ENCODE peak calls at places on chromosomes 16 and 17, in six cellular contexts. K is BE2C, I is A549, Y is astrocyte of the spinal cord, Q is AG09309, W is PC-9. P is an unnamed sample.

GRCh38 chr17:64005734-64006167 is 7.6 kb downstream of the PRR29 start:
- DNase-seq in K (peak), I (peak), Y (no peak), Q (no peak), W (peak), P (no peak)

GRCh38 chr17:78144146-78144719 is 2.0 kb upstream of the C17orf99 start:
- DNase-seq in K (peak), I (no peak), Y (peak), Q (peak), W (peak), P (peak)

GRCh38 chr16:70604407-70605283 is 41.7 kb upstream of the IL34 start:
- DNase-seq in K (no peak), I (no peak), Y (no peak), Q (no peak), W (no peak), P (no peak)

GRCh38 chr16:23640669-23640958 is 496 bp downstream of the PALB2 start:
- DNase-seq in K (no peak), I (peak), Y (no peak), Q (no peak), W (no peak), P (no peak)

GRCh38 chr17:65593870-65594584 is 32.6 kb upstream of the AXIN2 start:
- DNase-seq in K (no peak), I (no peak), Y (peak), Q (no peak), W (no peak), P (peak)

GRCh38 chr17:17387461-17388362 is 84.5 kb downstream of the NT5M start:
- DNase-seq in K (peak), I (peak), Y (no peak), Q (no peak), W (peak), P (no peak)

GRCh38 chr16:85995591-85996461 is 96.9 kb downstream of the IRF8 start:
- DNase-seq in K (no peak), I (no peak), Y (no peak), Q (no peak), W (no peak), P (no peak)

GRCh38 chr17:12900474-12900873 is 111.2 kb downstream of the ARHGAP44 start:
- DNase-seq in K (no peak), I (no peak), Y (no peak), Q (no peak), W (no peak), P (no peak)

GRCh38 chr16:85752511-85753420 is 1.9 kb upstream of the C16orf74 start:
- DNase-seq in K (peak), I (no peak), Y (no peak), Q (no peak), W (no peak), P (peak)

GRCh38 chr17:67504182-67504581 is 127.1 kb downstream of the PITPNC1 start:
- DNase-seq in K (no peak), I (no peak), Y (no peak), Q (no peak), W (no peak), P (no peak)

GRCh38 chr17:77213778-77214132 is 73.0 kb downstream of the SEC14L1 start:
- DNase-seq in K (no peak), I (no peak), Y (no peak), Q (no peak), W (no peak), P (no peak)

GRCh38 chr17:75289832-75290337 is 652 bp upstream of the SLC25A19 start:
- DNase-seq in K (peak), I (no peak), Y (peak), Q (no peak), W (no peak), P (peak)

GRCh38 chr16:15611610-15612009 is 31.3 kb downstream of the MARF1 start:
- DNase-seq in K (no peak), I (no peak), Y (no peak), Q (peak), W (no peak), P (peak)

GRCh38 chr17:40560592-40561293 is 4.5 kb downstream of the CCR7 start:
- DNase-seq in K (no peak), I (no peak), Y (peak), Q (no peak), W (no peak), P (peak)

GRCh38 chr16:54722210-54722676 is 208.4 kb upstream of the IRX5 start:
- DNase-seq in K (no peak), I (no peak), Y (no peak), Q (no peak), W (no peak), P (no peak)

GRCh38 chr17:48597492-48597774 is 3.9 kb upstream of the HOXB5 start:
- DNase-seq in K (no peak), I (no peak), Y (no peak), Q (no peak), W (no peak), P (no peak)
- H3K4me3 ChIP-seq in K (no peak), I (no peak), Y (peak), Q (no peak), W (no peak), P (peak)

GRCh38 chr17:57442401-57442823 is 186.1 kb downstream of the MSI2 start:
- DNase-seq in K (no peak), I (no peak), Y (peak), Q (no peak), W (no peak), P (peak)
- H3K4me3 ChIP-seq in K (no peak), I (no peak), Y (no peak), Q (no peak), W (no peak), P (no peak)

DNA sequence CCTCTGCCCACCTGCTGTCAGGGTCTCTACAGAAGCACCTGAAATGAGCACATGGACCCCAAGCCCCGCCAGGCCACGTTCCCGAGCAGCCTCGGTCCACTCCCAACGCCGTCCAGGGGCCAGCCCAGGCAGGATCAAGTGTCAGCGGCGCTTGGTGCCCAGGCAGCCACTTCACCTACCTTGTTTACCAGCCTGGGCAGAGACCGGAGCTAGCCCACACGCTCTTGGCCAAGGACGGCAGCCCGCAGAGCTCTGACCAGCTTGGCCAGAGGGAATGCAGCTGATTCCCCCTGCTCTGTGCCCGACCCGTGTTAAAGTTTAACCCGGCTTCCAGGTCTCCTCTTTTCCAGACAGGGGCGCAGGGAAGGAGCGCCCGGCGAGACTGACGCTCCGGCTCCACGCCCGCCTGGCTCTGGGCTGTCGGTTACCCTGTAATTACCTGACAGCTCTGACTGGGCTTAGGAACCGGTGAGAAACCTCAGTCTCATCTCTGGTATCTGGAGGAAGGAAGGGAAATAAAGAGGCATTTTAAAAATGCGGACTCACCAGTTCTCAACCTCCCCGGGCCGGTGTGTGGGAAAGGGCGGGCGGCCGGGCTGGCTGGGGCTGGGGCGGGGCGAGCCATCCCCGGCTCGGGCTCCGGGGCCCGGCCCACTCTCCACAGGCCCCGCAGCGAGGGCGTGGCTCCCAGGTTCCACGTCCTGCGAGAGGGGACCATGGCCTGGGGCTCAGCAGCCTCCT is 4.6 kb downstream of the KIFC3 start:
- DNase-seq in K (no peak), I (peak), Y (no peak), Q (no peak), W (peak), P (no peak)
- H3K4me3 ChIP-seq in K (no peak), I (peak), Y (no peak), Q (no peak), W (peak), P (no peak)

GRCh38 chr16:4936181-4936990 is 562 bp downstream of the PPL start:
- DNase-seq in K (peak), I (no peak), Y (no peak), Q (no peak), W (peak), P (no peak)
- H3K4me3 ChIP-seq in K (peak), I (peak), Y (peak), Q (peak), W (peak), P (peak)

DNA sequence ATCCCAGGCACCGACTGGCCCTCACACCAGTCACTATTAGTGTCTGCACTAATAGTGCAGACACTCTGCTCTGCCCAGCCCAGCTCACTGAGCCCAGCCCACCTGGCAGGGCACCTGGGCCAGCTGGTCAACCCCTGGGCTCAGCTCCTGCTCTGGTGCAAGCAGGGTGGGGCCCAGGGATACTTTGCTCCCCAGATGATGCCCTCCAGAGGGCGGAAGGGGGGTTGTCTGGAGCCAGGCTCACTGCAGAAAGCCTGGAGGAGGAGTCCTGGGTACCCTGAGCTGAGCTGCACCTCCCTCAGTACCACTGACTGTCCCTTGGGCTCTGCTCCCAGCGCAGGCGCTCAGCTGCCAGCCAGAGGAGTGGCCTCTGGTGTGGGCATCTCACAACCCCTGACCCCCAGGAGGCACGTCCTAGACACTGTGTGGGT is 14.5 kb downstream of the RAB11FIP4 start:
- DNase-seq in K (no peak), I (no peak), Y (no peak), Q (no peak), W (no peak), P (no peak)
- H3K4me3 ChIP-seq in K (no peak), I (no peak), Y (no peak), Q (no peak), W (no peak), P (no peak)

GRCh38 chr17:34361478-34362061 is 1.5 kb downstream of the CCL1 start:
- DNase-seq in K (peak), I (peak), Y (peak), Q (peak), W (peak), P (peak)
- H3K4me3 ChIP-seq in K (no peak), I (no peak), Y (no peak), Q (no peak), W (no peak), P (no peak)

GRCh38 chr16:379183-379960 is 2.4 kb downstream of the PGAP6 start:
- DNase-seq in K (no peak), I (no peak), Y (no peak), Q (no peak), W (no peak), P (no peak)
- H3K4me3 ChIP-seq in K (no peak), I (no peak), Y (no peak), Q (no peak), W (no peak), P (no peak)

GRCh38 chr16:67173808-67174705 is 3.7 kb downstream of the NOL3 start:
- DNase-seq in K (peak), I (peak), Y (peak), Q (no peak), W (peak), P (peak)

GRCh38 chr16:67174706-67175231 is 4.4 kb downstream of the NOL3 start:
- DNase-seq in K (no peak), I (no peak), Y (no peak), Q (no peak), W (no peak), P (no peak)

GRCh38 chr16:67170168-67170947 is at the start of gene NOL3:
- DNase-seq in K (peak), I (peak), Y (peak), Q (no peak), W (peak), P (peak)

GRCh38 chr16:67170948-67171649 is 761 bp downstream of the NOL3 start:
- DNase-seq in K (no peak), I (peak), Y (no peak), Q (no peak), W (no peak), P (no peak)

GRCh38 chr16:67173323-67173722 is 3.0 kb downstream of the NOL3 start:
- DNase-seq in K (no peak), I (no peak), Y (no peak), Q (no peak), W (no peak), P (no peak)
- H3K4me3 ChIP-seq in K (peak), I (peak), Y (no peak), Q (peak), W (peak), P (peak)

GRCh38 chr16:57301126-57301817 is 16.8 kb upstream of the PLLP start:
- DNase-seq in K (no peak), I (no peak), Y (no peak), Q (no peak), W (no peak), P (no peak)
- H3K4me3 ChIP-seq in K (no peak), I (no peak), Y (no peak), Q (no peak), W (no peak), P (peak)

GRCh38 chr16:89193576-89194293 is 6.6 kb downstream of the SLC22A31 start:
- DNase-seq in K (peak), I (no peak), Y (no peak), Q (no peak), W (no peak), P (no peak)

GRCh38 chr16:89191033-89191900 is 9.1 kb downstream of the SLC22A31 start:
- DNase-seq in K (no peak), I (no peak), Y (no peak), Q (no peak), W (no peak), P (no peak)

GRCh38 chr16:89193021-89193575 is 7.2 kb downstream of the SLC22A31 start:
- DNase-seq in K (peak), I (no peak), Y (peak), Q (peak), W (no peak), P (peak)

GRCh38 chr16:89190150-89190958 is 10.0 kb downstream of the SLC22A31 start:
- DNase-seq in K (no peak), I (no peak), Y (no peak), Q (no peak), W (no peak), P (no peak)

GRCh38 chr16:89191901-89192184 is 8.5 kb downstream of the SLC22A31 start:
- DNase-seq in K (no peak), I (no peak), Y (no peak), Q (no peak), W (no peak), P (no peak)
- H3K4me3 ChIP-seq in K (peak), I (peak), Y (peak), Q (peak), W (no peak), P (peak)

P was measured in brain microvascular endothelial cell.